ENCODE peak calls at places on chromosomes 12 and 14, in four cellular contexts. W is HFF-Myc, U is fibroblast of mammary gland, E is NCI-H2029. I is an unnamed sample.

GRCh38 chr14:103372552-103373304 is 12.5 kb upstream of the MARK3 start:
- DNase-seq in W (peak), U (peak), E (no peak), I (peak)

GRCh38 chr12:71397433-71397954 is 42.1 kb upstream of the LGR5 start:
- DNase-seq in W (no peak), U (peak), E (no peak), I (no peak)

GRCh38 chr14:53128303-53128702 is 24.8 kb downstream of the DDHD1 start:
- DNase-seq in W (no peak), U (no peak), E (no peak), I (no peak)

GRCh38 chr14:97878727-97879126 is 1081.5 kb downstream of the VRK1 start:
- DNase-seq in W (no peak), U (peak), E (no peak), I (no peak)

GRCh38 chr12:98084391-98084790 is 431.0 kb upstream of the TMPO start:
- DNase-seq in W (no peak), U (no peak), E (no peak), I (no peak)

GRCh38 chr12:49121047-49121696 is 10.0 kb downstream of the TUBA1B start:
- DNase-seq in W (no peak), U (peak), E (peak), I (peak)

GRCh38 chr12:44184499-44185206 is 348.8 kb downstream of the TMEM117 start:
- DNase-seq in W (no peak), U (no peak), E (no peak), I (no peak)

GRCh38 chr12:60262378-60262777 is 666.5 kb downstream of the SLC16A7 start:
- DNase-seq in W (no peak), U (no peak), E (no peak), I (no peak)

GRCh38 chr12:32031109-32031508 is 71.9 kb downstream of the RESF1 start:
- DNase-seq in W (no peak), U (no peak), E (no peak), I (no peak)

GRCh38 chr12:126290456-126290855 is 1225.2 kb downstream of the AACS start:
- DNase-seq in W (no peak), U (no peak), E (no peak), I (no peak)

GRCh38 chr14:34345718-34346465 is 116.1 kb downstream of the SPTSSA start:
- DNase-seq in W (no peak), U (no peak), E (no peak), I (no peak)

GRCh38 chr12:946656-947055 is 2.8 kb downstream of the RAD52 start:
- DNase-seq in W (no peak), U (peak), E (no peak), I (no peak)

GRCh38 chr14:94971750-94972149 is 185.6 kb downstream of the DICER1 start:
- DNase-seq in W (no peak), U (peak), E (no peak), I (no peak)

GRCh38 chr12:71662861-71663560 is 637 bp downstream of the ZFC3H1 start:
- DNase-seq in W (peak), U (peak), E (no peak), I (peak)

GRCh38 chr12:46468159-46468558 is 95.6 kb upstream of the SLC38A2 start:
- DNase-seq in W (no peak), U (no peak), E (no peak), I (no peak)

GRCh38 chr14:65788876-65789859 is 376.6 kb downstream of the FUT8 start:
- DNase-seq in W (no peak), U (no peak), E (no peak), I (no peak)

GRCh38 chr12:40917561-40917960 is 225.3 kb downstream of the CNTN1 start:
- DNase-seq in W (no peak), U (no peak), E (no peak), I (no peak)

GRCh38 chr12:122042910-122043309 is 21.2 kb downstream of the BCL7A start:
- DNase-seq in W (no peak), U (no peak), E (no peak), I (no peak)

GRCh38 chr12:75641031-75641780 is 129.8 kb upstream of the KRR1 start:
- DNase-seq in W (peak), U (peak), E (no peak), I (peak)

GRCh38 chr14:94213021-94213420 is 38.9 kb downstream of the PPP4R4 start:
- DNase-seq in W (no peak), U (peak), E (no peak), I (no peak)

GRCh38 chr14:59363545-59364226 is 101.5 kb downstream of the GPR135 start:
- DNase-seq in W (no peak), U (peak), E (no peak), I (no peak)

GRCh38 chr12:104358353-104359003 is 54.9 kb downstream of the EID3 start:
- DNase-seq in W (no peak), U (peak), E (no peak), I (peak)

GRCh38 chr14:99732436-99733220 is 48.5 kb downstream of the CYP46A1 start:
- DNase-seq in W (no peak), U (no peak), E (no peak), I (no peak)

GRCh38 chr12:6041891-6042290 is 82.6 kb downstream of the VWF start:
- DNase-seq in W (no peak), U (peak), E (no peak), I (no peak)

GRCh38 chr12:790253-790563 is 37.8 kb downstream of the WNK1 start:
- DNase-seq in W (no peak), U (peak), E (no peak), I (no peak)

GRCh38 chr12:59808317-59808910 is 212.6 kb downstream of the SLC16A7 start:
- DNase-seq in W (no peak), U (peak), E (no peak), I (peak)

GRCh38 chr12:105995986-105996385 is 142.8 kb downstream of the NUAK1 start:
- DNase-seq in W (peak), U (no peak), E (no peak), I (no peak)

I was measured in iPS-NIHi11.